ENCODE peak calls at places on chromosome 2, in four cellular contexts. I is HFFc6, E is psoas muscle, T is astrocyte of the cerebellum. G is an unnamed sample.

GRCh38 chr2:33275689-33276444 is 200.6 kb upstream of the RASGRP3 start:
- DNase-seq in I (peak), E (peak), T (peak), G (no peak)

GRCh38 chr2:128692895-128693519 is 374.3 kb upstream of the HS6ST1 start:
- DNase-seq in I (no peak), E (no peak), T (no peak), G (no peak)

GRCh38 chr2:10297950-10298349 is 4.8 kb upstream of the HPCAL1 start:
- DNase-seq in I (peak), E (peak), T (no peak), G (peak)

GRCh38 chr2:18440141-18440605 is 120.3 kb downstream of the RDH14 start:
- DNase-seq in I (peak), E (peak), T (peak), G (no peak)

GRCh38 chr2:150286730-150287362 is 200.6 kb downstream of the RND3 start:
- DNase-seq in I (peak), E (no peak), T (no peak), G (no peak)

GRCh38 chr2:50746526-50746925 is 285.4 kb downstream of the NRXN1 start:
- DNase-seq in I (no peak), E (no peak), T (no peak), G (no peak)

GRCh38 chr2:191247381-191248057 is 2.3 kb downstream of the MYO1B start:
- DNase-seq in I (peak), E (no peak), T (peak), G (peak)

GRCh38 chr2:104857262-104858221 is 3.6 kb downstream of the POU3F3 start:
- DNase-seq in I (no peak), E (no peak), T (no peak), G (no peak)

GRCh38 chr2:65228249-65228750 is 669 bp downstream of the ACTR2 start:
- DNase-seq in I (peak), E (no peak), T (no peak), G (no peak)

GRCh38 chr2:40367652-40368051 is 84.2 kb downstream of the SLC8A1 start:
- DNase-seq in I (peak), E (no peak), T (no peak), G (no peak)

GRCh38 chr2:30147196-30147714 is 448 bp downstream of the YPEL5 start:
- DNase-seq in I (no peak), E (no peak), T (no peak), G (no peak)

GRCh38 chr2:156630579-156631337 is 194.6 kb downstream of the GPD2 start:
- DNase-seq in I (no peak), E (no peak), T (no peak), G (no peak)

GRCh38 chr2:176128172-176129012 is 1.1 kb upstream of the HOXD8 start:
- DNase-seq in I (no peak), E (no peak), T (no peak), G (no peak)

GRCh38 chr2:150041721-150042450 is 445.6 kb downstream of the RND3 start:
- DNase-seq in I (peak), E (no peak), T (no peak), G (no peak)

GRCh38 chr2:131030478-131030971 is 62.7 kb downstream of the FAM168B start:
- DNase-seq in I (no peak), E (no peak), T (no peak), G (no peak)

GRCh38 chr2:107215764-107216398 is 329.9 kb upstream of the ST6GAL2 start:
- DNase-seq in I (no peak), E (no peak), T (no peak), G (no peak)

GRCh38 chr2:86015006-86015405 is 90.7 kb downstream of the POLR1A start:
- DNase-seq in I (no peak), E (no peak), T (no peak), G (no peak)

GRCh38 chr2:234025475-234025874 is 25.0 kb upstream of the SPP2 start:
- DNase-seq in I (no peak), E (no peak), T (no peak), G (no peak)

GRCh38 chr2:74751981-74752808 is 81.7 kb upstream of the HK2 start:
- DNase-seq in I (no peak), E (no peak), T (no peak), G (no peak)

DNA sequence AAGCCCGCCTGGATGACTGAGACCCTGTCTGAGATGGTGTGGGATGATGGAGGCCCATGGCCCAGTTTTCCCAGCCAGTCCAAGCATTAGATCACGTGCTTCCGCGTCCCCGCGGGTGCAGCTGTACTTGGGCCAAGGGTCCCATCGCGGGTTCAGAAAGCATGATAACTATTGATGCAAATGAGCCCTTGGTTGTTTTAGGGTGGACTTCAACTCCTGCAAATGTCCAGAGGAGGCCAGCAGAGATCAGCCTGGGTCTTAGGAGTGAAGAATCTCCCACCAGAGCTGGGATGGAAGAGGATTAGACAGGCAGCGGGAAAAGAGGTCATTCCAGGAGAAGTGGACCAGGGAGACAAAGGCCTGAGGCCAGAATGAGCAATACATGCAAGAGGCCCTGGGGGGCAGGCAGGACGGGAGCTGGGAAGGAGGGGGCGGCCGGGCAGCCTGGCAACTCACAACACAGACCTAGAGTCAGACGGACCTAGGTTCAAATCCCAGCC is 89.9 kb upstream of the TMEM247 start:
- DNase-seq in I (no peak), E (no peak), T (no peak), G (no peak)
- TF ChIP-seq CTCF in I (no peak), E (no peak), T (no peak), G (no peak)

DNA sequence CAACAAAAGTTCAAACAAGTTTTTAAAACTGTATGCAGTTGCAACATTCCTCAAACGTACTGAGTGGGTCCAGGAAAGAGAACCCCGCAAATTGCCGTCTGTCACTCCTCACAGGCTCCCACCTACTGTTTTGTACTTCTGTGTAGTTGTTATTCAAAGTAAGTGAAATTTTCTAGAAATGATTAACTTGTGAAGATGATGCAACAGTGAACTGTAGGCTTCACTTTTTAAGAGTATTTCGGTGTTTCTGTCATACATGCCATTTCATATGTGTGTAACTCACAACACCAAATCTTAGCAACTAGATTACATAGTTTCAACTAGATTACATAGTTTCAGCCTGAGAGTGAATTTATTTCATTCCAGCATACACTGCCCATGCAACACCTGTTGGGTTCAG is 226.0 kb upstream of the TANK start:
- DNase-seq in I (no peak), E (no peak), T (no peak), G (peak)
- TF ChIP-seq CTCF in I (no peak), E (no peak), T (no peak), G (no peak)

GRCh38 chr2:169397697-169398096 is 35.4 kb upstream of the LRP2 start:
- DNase-seq in I (no peak), E (no peak), T (peak), G (no peak)
- TF ChIP-seq CTCF in I (no peak), E (no peak), T (peak), G (peak)

GRCh38 chr2:42339191-42339912 is 21.7 kb downstream of the COX7A2L start:
- DNase-seq in I (no peak), E (no peak), T (no peak), G (no peak)
- TF ChIP-seq CTCF in I (no peak), E (no peak), T (no peak), G (peak)

GRCh38 chr2:179711375-179711774 is 150.0 kb downstream of the ZNF385B start:
- DNase-seq in I (peak), E (no peak), T (no peak), G (no peak)
- TF ChIP-seq CTCF in I (no peak), E (no peak), T (no peak), G (no peak)

GRCh38 chr2:67043781-67044478 is 353.2 kb upstream of the ETAA1 start:
- DNase-seq in I (no peak), E (no peak), T (no peak), G (no peak)

GRCh38 chr2:67046568-67046967 is 350.6 kb upstream of the ETAA1 start:
- DNase-seq in I (no peak), E (no peak), T (no peak), G (no peak)

GRCh38 chr2:67050621-67051020 is 346.5 kb upstream of the ETAA1 start:
- DNase-seq in I (peak), E (no peak), T (no peak), G (no peak)

GRCh38 chr2:67048314-67048713 is 348.8 kb upstream of the ETAA1 start:
- DNase-seq in I (no peak), E (no peak), T (no peak), G (no peak)
- TF ChIP-seq CTCF in I (peak), E (no peak), T (no peak), G (peak)